ENCODE peak calls at places on chromosome 3, in five cellular contexts. One of them, this sample, is unnamed.

GRCh38 chr3:129651316-129652202 is 45.1 kb upstream of the PLXND1 start:
- DNase-seq in CD4-positive, alpha-beta memory T cell: no peak
- DNase-seq in esophagus muscularis mucosa: no peak
- DNase-seq in hepatocyte: no peak
- DNase-seq in right atrium auricular region: no peak
- DNase-seq in this sample: no peak

GRCh38 chr3:53731934-53732624 is 114.1 kb downstream of the CHDH start:
- DNase-seq in CD4-positive, alpha-beta memory T cell: no peak
- DNase-seq in right atrium auricular region: no peak
- DNase-seq in hepatocyte: no peak
- DNase-seq in esophagus muscularis mucosa: no peak
- DNase-seq in this sample: no peak

GRCh38 chr3:196894557-196895295 is 27.0 kb downstream of the SENP5 start:
- DNase-seq in hepatocyte: no peak
- DNase-seq in CD4-positive, alpha-beta memory T cell: no peak
- DNase-seq in esophagus muscularis mucosa: no peak
- DNase-seq in right atrium auricular region: no peak
- DNase-seq in this sample: no peak

GRCh38 chr3:152574461-152575079 is 260.4 kb upstream of the P2RY1 start:
- DNase-seq in esophagus muscularis mucosa: no peak
- DNase-seq in CD4-positive, alpha-beta memory T cell: no peak
- DNase-seq in right atrium auricular region: peak; percentile 69
- DNase-seq in hepatocyte: peak; percentile 61
- DNase-seq in this sample: peak; percentile 42

GRCh38 chr3:15683253-15683652 is 81.7 kb downstream of the BTD start:
- DNase-seq in right atrium auricular region: no peak
- DNase-seq in hepatocyte: no peak
- DNase-seq in esophagus muscularis mucosa: no peak
- DNase-seq in CD4-positive, alpha-beta memory T cell: no peak
- DNase-seq in this sample: no peak

GRCh38 chr3:196388946-196389345 is 43.3 kb downstream of the UBXN7 start:
- DNase-seq in CD4-positive, alpha-beta memory T cell: no peak
- DNase-seq in hepatocyte: no peak
- DNase-seq in right atrium auricular region: no peak
- DNase-seq in esophagus muscularis mucosa: no peak
- DNase-seq in this sample: no peak

GRCh38 chr3:55532806-55533205 is 45.7 kb upstream of the WNT5A start:
- DNase-seq in esophagus muscularis mucosa: no peak
- DNase-seq in hepatocyte: no peak
- DNase-seq in CD4-positive, alpha-beta memory T cell: no peak
- DNase-seq in right atrium auricular region: no peak
- DNase-seq in this sample: no peak

GRCh38 chr3:196631655-196632032 is 7.8 kb upstream of the NRROS start:
- DNase-seq in right atrium auricular region: no peak
- DNase-seq in CD4-positive, alpha-beta memory T cell: no peak
- DNase-seq in hepatocyte: no peak
- DNase-seq in esophagus muscularis mucosa: no peak
- DNase-seq in this sample: no peak

GRCh38 chr3:3196148-3196861 is 16.8 kb upstream of the CRBN start:
- DNase-seq in CD4-positive, alpha-beta memory T cell: no peak
- DNase-seq in hepatocyte: peak; percentile 35
- DNase-seq in esophagus muscularis mucosa: no peak
- DNase-seq in right atrium auricular region: no peak
- DNase-seq in this sample: peak; percentile 18

GRCh38 chr3:53023072-53023823 is 22.6 kb downstream of the SFMBT1 start:
- DNase-seq in right atrium auricular region: no peak
- DNase-seq in hepatocyte: no peak
- DNase-seq in esophagus muscularis mucosa: peak; percentile 5
- DNase-seq in CD4-positive, alpha-beta memory T cell: no peak
- DNase-seq in this sample: no peak

GRCh38 chr3:187191271-187191670 is 6.0 kb upstream of the RTP1 start:
- DNase-seq in right atrium auricular region: no peak
- DNase-seq in CD4-positive, alpha-beta memory T cell: no peak
- DNase-seq in hepatocyte: no peak
- DNase-seq in esophagus muscularis mucosa: no peak
- DNase-seq in this sample: no peak

GRCh38 chr3:11212784-11213183 is 58.5 kb downstream of the HRH1 start:
- DNase-seq in CD4-positive, alpha-beta memory T cell: no peak
- DNase-seq in right atrium auricular region: no peak
- DNase-seq in esophagus muscularis mucosa: no peak
- DNase-seq in hepatocyte: no peak
- DNase-seq in this sample: no peak

GRCh38 chr3:129009266-129009665 is 8.2 kb downstream of the EFCC1 start:
- DNase-seq in CD4-positive, alpha-beta memory T cell: no peak
- DNase-seq in right atrium auricular region: no peak
- DNase-seq in hepatocyte: no peak
- DNase-seq in esophagus muscularis mucosa: no peak
- DNase-seq in this sample: no peak

GRCh38 chr3:42696356-42697301 is 6.0 kb downstream of the HHATL start:
- DNase-seq in esophagus muscularis mucosa: no peak
- DNase-seq in hepatocyte: no peak
- DNase-seq in right atrium auricular region: peak; percentile 55
- DNase-seq in CD4-positive, alpha-beta memory T cell: no peak
- DNase-seq in this sample: no peak
- H3K27ac ChIP-seq in esophagus muscularis mucosa: no peak overlapping the region
- H3K27ac ChIP-seq in hepatocyte: no peak overlapping the region
- H3K27ac ChIP-seq in right atrium auricular region: peak overlapping the region; percentile 92
- H3K27ac ChIP-seq in CD4-positive, alpha-beta memory T cell: no peak overlapping the region
- H3K27ac ChIP-seq in this sample: no peak overlapping the region

DNA sequence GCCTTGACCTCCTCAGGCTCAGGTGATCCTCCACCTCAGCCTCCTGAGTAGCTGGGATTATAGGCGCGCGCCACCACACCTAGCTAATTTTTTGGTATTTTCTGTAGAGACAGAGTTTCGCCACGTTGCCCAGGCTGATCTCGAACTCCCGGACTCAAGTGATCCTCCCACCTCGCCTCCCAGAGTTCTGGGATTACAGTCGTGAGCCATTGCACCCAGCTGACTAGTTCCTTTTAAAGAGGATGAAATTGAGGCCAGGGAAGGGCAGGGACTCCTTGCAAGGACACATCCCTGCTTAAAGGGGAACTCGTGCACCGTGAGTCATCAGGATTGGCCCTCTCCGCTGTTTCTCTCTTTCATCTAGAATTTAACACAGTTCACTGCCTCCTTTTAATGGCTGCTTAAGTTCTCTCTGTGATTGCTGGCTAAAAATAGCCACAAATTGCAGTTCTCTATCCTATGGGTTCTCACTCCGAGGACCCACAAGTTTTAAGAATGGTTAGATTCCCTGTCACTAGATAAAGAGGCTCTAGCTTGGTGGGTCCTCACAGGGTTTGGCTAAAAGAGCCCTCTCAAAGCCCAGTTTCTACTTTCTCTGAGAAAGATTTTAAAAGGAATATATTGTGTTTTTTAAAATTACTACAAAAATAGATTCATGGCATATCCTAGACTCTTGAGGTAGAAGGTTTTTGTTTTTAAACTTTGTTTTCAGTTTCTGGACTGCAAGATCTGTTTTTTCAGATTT is 1.4 kb downstream of the CRTAP start:
- DNase-seq in right atrium auricular region: peak; percentile 92
- DNase-seq in CD4-positive, alpha-beta memory T cell: no peak
- DNase-seq in hepatocyte: peak; percentile 79
- DNase-seq in esophagus muscularis mucosa: no peak
- DNase-seq in this sample: peak; percentile 67
- H3K4me3 ChIP-seq in right atrium auricular region: peak overlapping the region; percentile 67
- H3K4me3 ChIP-seq in CD4-positive, alpha-beta memory T cell: peak overlapping the region; percentile 71
- H3K4me3 ChIP-seq in hepatocyte: peak overlapping the region; percentile 64
- H3K4me3 ChIP-seq in esophagus muscularis mucosa: peak overlapping the region; percentile 78
- H3K4me3 ChIP-seq in this sample: peak overlapping the region; percentile 78

GRCh38 chr3:182711853-182712252 is 81.5 kb upstream of the ATP11B start:
- DNase-seq in right atrium auricular region: no peak
- DNase-seq in hepatocyte: no peak
- DNase-seq in esophagus muscularis mucosa: no peak
- DNase-seq in CD4-positive, alpha-beta memory T cell: no peak
- DNase-seq in this sample: no peak

GRCh38 chr3:182717216-182717615 is 76.1 kb upstream of the ATP11B start:
- DNase-seq in right atrium auricular region: no peak
- DNase-seq in hepatocyte: peak; percentile 37
- DNase-seq in esophagus muscularis mucosa: no peak
- DNase-seq in CD4-positive, alpha-beta memory T cell: no peak
- DNase-seq in this sample: peak; percentile 41

GRCh38 chr3:182713743-182714517 is 79.4 kb upstream of the ATP11B start:
- DNase-seq in right atrium auricular region: no peak
- DNase-seq in CD4-positive, alpha-beta memory T cell: peak; percentile 29
- DNase-seq in hepatocyte: peak; percentile 79
- DNase-seq in esophagus muscularis mucosa: no peak
- DNase-seq in this sample: peak; percentile 91

GRCh38 chr3:182715006-182715405 is 78.3 kb upstream of the ATP11B start:
- DNase-seq in right atrium auricular region: no peak
- DNase-seq in CD4-positive, alpha-beta memory T cell: no peak
- DNase-seq in esophagus muscularis mucosa: no peak
- DNase-seq in hepatocyte: no peak
- DNase-seq in this sample: peak; percentile 34

DNA sequence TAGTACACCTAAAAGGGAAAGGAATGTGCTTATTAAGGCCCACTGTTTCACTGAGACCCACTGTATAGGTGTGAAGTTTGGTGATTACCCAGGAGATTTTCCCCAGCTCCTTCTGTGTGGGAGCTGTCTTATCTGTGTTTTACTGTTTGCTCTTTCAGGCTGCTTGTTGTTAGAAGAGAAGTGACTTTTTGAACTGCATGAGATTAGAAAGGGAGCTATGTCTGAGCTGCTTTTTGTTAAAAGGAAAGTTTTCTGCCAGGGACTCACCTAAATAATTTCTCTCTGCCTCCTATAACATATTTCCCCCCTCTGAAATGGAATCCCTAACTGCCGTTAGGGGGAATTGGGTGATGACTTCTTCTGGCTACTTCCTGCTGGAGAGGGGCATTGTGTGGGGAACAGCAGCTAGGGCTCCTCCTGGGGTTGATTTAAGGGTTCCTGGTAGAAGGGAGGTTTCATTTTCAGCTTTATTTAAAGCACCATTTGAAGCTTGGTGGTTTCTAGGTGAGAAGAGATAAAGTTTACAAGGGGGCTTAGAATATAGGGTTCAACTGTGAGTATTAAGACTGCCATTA is 77.1 kb upstream of the ATP11B start:
- DNase-seq in right atrium auricular region: no peak
- DNase-seq in esophagus muscularis mucosa: no peak
- DNase-seq in hepatocyte: peak; percentile 17
- DNase-seq in CD4-positive, alpha-beta memory T cell: no peak
- DNase-seq in this sample: no peak
- H3K4me1 ChIP-seq in right atrium auricular region: peaks cover 6% of the 10 kb centered on the region
- H3K4me1 ChIP-seq in esophagus muscularis mucosa: no peaks in the 10 kb centered on the region
- H3K4me1 ChIP-seq in hepatocyte: peaks cover 11% of the 10 kb centered on the region
- H3K4me1 ChIP-seq in CD4-positive, alpha-beta memory T cell: no peaks in the 10 kb centered on the region
- H3K4me1 ChIP-seq in this sample: no peaks in the 10 kb centered on the region

GRCh38 chr3:47162695-47163022 is 1.3 kb downstream of the SETD2 start:
- DNase-seq in esophagus muscularis mucosa: no peak
- DNase-seq in right atrium auricular region: no peak
- DNase-seq in CD4-positive, alpha-beta memory T cell: no peak
- DNase-seq in hepatocyte: peak; percentile 8
- DNase-seq in this sample: peak; percentile 29
- H3K27ac ChIP-seq in esophagus muscularis mucosa: peak overlapping the region; percentile 98
- H3K27ac ChIP-seq in right atrium auricular region: peak overlapping the region; percentile 96
- H3K27ac ChIP-seq in CD4-positive, alpha-beta memory T cell: peak overlapping the region; percentile 85
- H3K27ac ChIP-seq in hepatocyte: peak overlapping the region; percentile 99
- H3K27ac ChIP-seq in this sample: peak overlapping the region; percentile 99

GRCh38 chr3:115876860-115877646 is 253.7 kb downstream of the GAP43 start:
- DNase-seq in hepatocyte: no peak
- DNase-seq in right atrium auricular region: no peak
- DNase-seq in CD4-positive, alpha-beta memory T cell: no peak
- DNase-seq in esophagus muscularis mucosa: no peak
- DNase-seq in this sample: no peak
- H3K4me3 ChIP-seq in hepatocyte: no peak overlapping the region
- H3K4me3 ChIP-seq in right atrium auricular region: peak overlapping the region; percentile 2
- H3K4me3 ChIP-seq in CD4-positive, alpha-beta memory T cell: no peak overlapping the region
- H3K4me3 ChIP-seq in esophagus muscularis mucosa: peak overlapping the region; percentile 38
- H3K4me3 ChIP-seq in this sample: no peak overlapping the region

This sample was measured in small intestine.